ENCODE peak calls at places on chromosomes 1 and 21, in four cellular contexts. V is A549, I is RWPE2, H is spleen. M is an unnamed sample.

GRCh38 chr1:94920061-94920460 is 6.8 kb downstream of the CNN3 start:
- DNase-seq in V (no peak), I (no peak), H (no peak), M (no peak)

GRCh38 chr1:110151175-110151715 is 951 bp downstream of the SLC6A17 start:
- DNase-seq in H (peak; percentile 27), V (no peak), I (no peak), M (no peak)

GRCh38 chr1:87424541-87424940 is 95.9 kb downstream of the LMO4 start:
- DNase-seq in V (no peak), I (no peak), H (no peak), M (no peak)

GRCh38 chr1:241603626-241604337 is 36.4 kb downstream of the CHML start:
- DNase-seq in I (no peak), H (no peak), V (no peak), M (no peak)

GRCh38 chr1:1371741-1372711 is 3.0 kb downstream of the AURKAIP1 start:
- DNase-seq in H (peak; percentile 93), I (no peak), V (peak; percentile 71), M (peak; percentile 85)

GRCh38 chr1:87592156-87592555 is 263.5 kb downstream of the LMO4 start:
- DNase-seq in V (no peak), I (no peak), H (no peak), M (no peak)

GRCh38 chr1:34681481-34682451 is 73.1 kb upstream of the GJB5 start:
- DNase-seq in V (peak; percentile 35), H (no peak), I (no peak), M (no peak)

GRCh38 chr1:26787381-26787705 is 407 bp upstream of the PIGV start:
- DNase-seq in H (no peak), V (no peak), I (no peak), M (no peak)

GRCh38 chr1:245437401-245437800 is 282.6 kb downstream of the KIF26B start:
- DNase-seq in I (no peak), V (no peak), H (no peak), M (no peak)

GRCh38 chr1:9798236-9799130 is 25.3 kb downstream of the CLSTN1 start:
- DNase-seq in H (no peak), V (no peak), I (no peak), M (no peak)

GRCh38 chr1:32746130-32746529 is 43.6 kb upstream of the SYNC start:
- DNase-seq in V (no peak), I (no peak), H (no peak), M (no peak)

GRCh38 chr1:24966724-24967346 is 36.8 kb upstream of the RUNX3 start:
- DNase-seq in V (peak; percentile 17), H (peak; percentile 66), I (peak; percentile 67), M (no peak)

GRCh38 chr21:34977333-34977732 is 71.8 kb downstream of the RUNX1 start:
- DNase-seq in I (no peak), H (no peak), V (no peak), M (no peak)

GRCh38 chr1:45543599-45544417 is 6.8 kb upstream of the AKR1A1 start:
- DNase-seq in H (peak; percentile 91), V (no peak), I (no peak), M (no peak)

GRCh38 chr1:91440845-91441244 is 36.2 kb upstream of the HFM1 start:
- DNase-seq in V (peak; percentile 14), I (no peak), H (no peak), M (no peak)

GRCh38 chr1:41499591-41499990 is 15.1 kb upstream of the EDN2 start:
- DNase-seq in H (no peak), V (no peak), I (no peak), M (no peak)

GRCh38 chr1:147177611-147178370 is 5.5 kb upstream of the PRKAB2 start:
- DNase-seq in I (no peak), V (no peak), H (no peak), M (no peak)

GRCh38 chr1:155015527-155016230 is 13.1 kb downstream of the ZBTB7B start:
- DNase-seq in I (no peak), H (peak; percentile 82), V (no peak), M (peak; percentile 31)

GRCh38 chr1:99004270-99005141 is at the start of gene PLPPR5:
- DNase-seq in I (peak; percentile 43), V (no peak), H (peak; percentile 75), M (no peak)

GRCh38 chr21:33399821-33400220 is 3.4 kb upstream of the IFNGR2 start:
- DNase-seq in V (no peak), I (no peak), H (no peak), M (no peak)

GRCh38 chr1:173122958-173123852 is 72.5 kb upstream of the TNFSF18 start:
- DNase-seq in V (peak; percentile 10), H (no peak), I (peak; percentile 77), M (peak; percentile 53)

GRCh38 chr21:31088196-31088751 is 50.0 kb upstream of the KRTAP19-8 start:
- DNase-seq in H (no peak), I (no peak), V (no peak), M (no peak)

GRCh38 chr1:43978264-43978550 is 803 bp upstream of the B4GALT2 start:
- DNase-seq in V (no peak), H (peak; percentile 66), I (no peak), M (no peak)

GRCh38 chr1:173420330-173420806 is 56.8 kb upstream of the PRDX6 start:
- DNase-seq in I (no peak), V (peak; percentile 31), H (no peak), M (peak; percentile 64)

GRCh38 chr1:223233410-223234163 is 90.5 kb upstream of the TLR5 start:
- DNase-seq in V (peak; percentile 42), I (no peak), H (peak; percentile 9), M (no peak)

GRCh38 chr1:162300057-162300917 is 76.4 kb downstream of the SPATA46 start:
- DNase-seq in H (no peak), I (no peak), V (no peak), M (no peak)

GRCh38 chr1:34843392-34844251 is 15.9 kb downstream of the SMIM12 start:
- DNase-seq in H (no peak), V (no peak), I (no peak), M (no peak)

GRCh38 chr1:217535601-217536377 is 95.1 kb downstream of the GPATCH2 start:
- DNase-seq in V (no peak), H (no peak), I (no peak), M (no peak)

GRCh38 chr1:181646723-181647122 is 163.4 kb downstream of the CACNA1E start:
- DNase-seq in I (no peak), V (no peak), H (no peak), M (no peak)

GRCh38 chr1:50852889-50853288 is 107.2 kb downstream of the FAF1 start:
- DNase-seq in H (no peak), V (no peak), I (no peak), M (no peak)

GRCh38 chr1:111989531-111990025 is at the start of gene KCND3:
- DNase-seq in H (peak; percentile 79), V (no peak), I (no peak), M (no peak)

GRCh38 chr1:66231162-66232077 is 302.5 kb upstream of the SGIP1 start:
- DNase-seq in H (no peak), I (no peak), V (peak; percentile 37), M (no peak)

GRCh38 chr1:8871539-8871935 is 6.9 kb downstream of the ENO1 start:
- DNase-seq in V (no peak), H (no peak), I (no peak), M (no peak)

GRCh38 chr1:10851024-10852013 is 54.9 kb upstream of the CASZ1 start:
- DNase-seq in I (no peak), H (no peak), V (no peak), M (no peak)

GRCh38 chr1:155591770-155592169 is 18.2 kb upstream of the MSTO1 start:
- DNase-seq in H (no peak), I (no peak), V (peak; percentile 40), M (no peak)

GRCh38 chr1:204457665-204458064 is 36.9 kb downstream of the PIK3C2B start:
- DNase-seq in I (no peak), H (peak; percentile 64), V (no peak), M (no peak)

GRCh38 chr1:27633640-27634165 is 1.3 kb downstream of the FGR start:
- DNase-seq in V (no peak), H (peak; percentile 76), I (no peak), M (no peak)

GRCh38 chr1:156448134-156448967 is 52.2 kb downstream of the MEF2D start:
- DNase-seq in V (no peak), I (no peak), H (no peak), M (no peak)

GRCh38 chr1:246776923-246777322 is 52.7 kb downstream of the SCCPDH start:
- DNase-seq in I (no peak), H (no peak), V (no peak), M (no peak)

GRCh38 chr1:71307451-71307850 is 226.6 kb upstream of the ZRANB2 start:
- DNase-seq in H (no peak), V (no peak), I (no peak), M (no peak)

GRCh38 chr1:36108314-36108713 is 16.7 kb downstream of the COL8A2 start:
- DNase-seq in I (no peak), H (no peak), V (no peak), M (no peak)
- H3K27ac ChIP-seq in I (peak overlapping the region; percentile 48), H (no peak overlapping the region), V (no peak overlapping the region), M (no peak overlapping the region)

DNA sequence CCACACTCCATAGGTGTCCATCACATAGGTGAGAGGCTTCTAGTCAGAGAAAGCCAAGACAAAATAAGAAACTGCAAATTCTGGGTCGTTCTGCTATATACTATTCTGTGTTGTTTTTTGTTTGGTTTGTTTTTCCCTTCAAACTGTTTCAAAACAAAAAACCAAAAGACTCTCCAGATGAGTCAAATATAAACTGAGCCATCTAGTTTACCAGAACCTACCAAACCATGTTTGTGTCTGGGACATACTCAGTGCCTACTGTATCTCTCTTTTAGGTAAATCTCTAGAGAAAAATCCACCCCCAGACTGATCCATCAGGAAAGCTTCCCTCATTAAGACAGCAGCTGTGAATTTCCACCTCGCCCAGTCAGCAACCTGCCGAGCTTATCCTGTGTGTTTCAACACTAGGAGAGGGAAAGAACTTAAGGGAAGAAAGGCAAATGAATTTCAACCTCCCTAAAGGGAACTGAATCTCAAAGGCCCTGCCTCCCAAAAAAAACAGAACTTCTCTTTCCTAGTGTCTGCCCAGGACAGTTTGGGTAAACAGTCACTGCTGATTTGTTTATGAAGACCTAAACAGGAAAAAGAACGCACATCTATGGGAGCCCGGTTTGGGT is 17.2 kb downstream of the PPT1 start:
- DNase-seq in I (no peak), V (no peak), H (no peak), M (no peak)
- TF ChIP-seq CTCF in I (no peak), V (no peak), H (no peak), M (no peak)

DNA sequence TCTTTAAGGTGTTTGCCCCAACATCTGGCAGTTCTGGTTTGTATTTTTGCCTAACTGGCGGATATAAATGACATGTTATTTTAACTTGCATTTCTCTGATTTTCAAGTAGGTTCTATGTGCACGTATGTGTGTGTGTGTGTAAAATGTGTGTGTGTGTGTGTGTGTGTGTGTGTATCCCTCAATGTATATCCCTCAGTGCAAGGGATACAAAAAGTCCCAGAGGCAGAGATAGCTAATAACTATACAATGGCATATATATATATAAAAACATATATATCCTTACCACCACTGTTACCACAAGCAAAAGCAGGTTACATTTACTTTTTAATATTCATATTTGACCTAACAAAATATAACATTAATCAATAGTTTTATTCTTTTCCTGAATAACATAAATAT is 95.0 kb upstream of the NR5A2 start:
- DNase-seq in V (no peak), I (no peak), H (no peak), M (no peak)
- H3K4me3 ChIP-seq in V (peak overlapping the region; percentile 31), I (no peak overlapping the region), H (no peak overlapping the region), M (no peak overlapping the region)

GRCh38 chr1:21937034-21937371 is at the start of gene HSPG2:
- DNase-seq in V (no peak), I (no peak), H (no peak), M (no peak)
- H3K27ac ChIP-seq in V (peak within 1 kb of the TSS; percentile 98), I (peak within 1 kb of the TSS; percentile 85), H (peak within 1 kb of the TSS; percentile 77), M (peak within 1 kb of the TSS; percentile 53)

GRCh38 chr21:45454081-45454923 is 49.3 kb downstream of the COL18A1 start:
- DNase-seq in H (peak; percentile 61), V (no peak), I (no peak), M (peak; percentile 28)
- TF ChIP-seq CTCF in H (no peak), V (no peak), I (no peak), M (no peak)